ENCODE peak calls at places on chromosomes 16 and 17, in eight cellular contexts. S is fibroblast of mammary gland, E is psoas muscle, Y is amniotic stem cell, U is erythroblast, W is adrenal gland, P is ureter, Z is fibroblast of lung. G is an unnamed sample.

GRCh38 chr16:81036751-81037350 is 1.2 kb downstream of the ATMIN start:
- DNase-seq in Z (no peak), P (no peak), U (peak), Y (no peak), W (no peak), S (peak), E (no peak), G (no peak)

GRCh38 chr17:82267575-82268379 is 5.7 kb downstream of the CSNK1D start:
- DNase-seq in E (peak), Z (peak), Y (peak), P (peak), S (peak), W (peak), U (peak), G (no peak)

GRCh38 chr17:50027639-50028206 is 28.2 kb upstream of the ITGA3 start:
- DNase-seq in S (peak), Y (peak), E (peak), Z (peak), U (no peak), P (peak), W (peak), G (no peak)

GRCh38 chr16:9235837-9236236 is 144.4 kb downstream of the HAPSTR1 start:
- DNase-seq in U (no peak), S (no peak), W (no peak), E (no peak), P (no peak), Y (no peak), Z (no peak), G (no peak)

GRCh38 chr16:20291807-20292206 is 35.5 kb downstream of the GP2 start:
- DNase-seq in S (no peak), W (no peak), P (no peak), Y (no peak), U (no peak), Z (no peak), E (no peak), G (no peak)

GRCh38 chr17:19769946-19770652 is 22.0 kb upstream of the ALDH3A1 start:
- DNase-seq in P (no peak), Y (peak), U (no peak), S (peak), W (no peak), Z (no peak), E (no peak), G (no peak)

GRCh38 chr17:41263212-41263611 is 2.0 kb upstream of the KRTAP9-6 start:
- DNase-seq in Y (no peak), P (no peak), Z (no peak), U (no peak), W (no peak), S (no peak), E (no peak), G (no peak)

GRCh38 chr16:85151603-85152413 is 39.5 kb upstream of the CIBAR2 start:
- DNase-seq in U (no peak), E (peak), W (peak), S (peak), Z (peak), Y (peak), P (peak), G (no peak)

GRCh38 chr17:57541472-57542394 is 203.4 kb downstream of the CCDC182 start:
- DNase-seq in Y (no peak), U (no peak), E (peak), Z (peak), P (peak), S (no peak), W (peak), G (no peak)

GRCh38 chr17:79925242-79925957 is 86.2 kb upstream of the CBX4 start:
- DNase-seq in E (peak), U (peak), Z (peak), S (no peak), P (peak), Y (no peak), W (peak), G (no peak)

GRCh38 chr17:9488556-9488955 is 87.1 kb downstream of the STX8 start:
- DNase-seq in S (peak), P (no peak), Y (no peak), Z (no peak), W (no peak), U (no peak), E (no peak), G (no peak)

GRCh38 chr16:4799171-4799855 is 3.1 kb downstream of the ROGDI start:
- DNase-seq in Z (no peak), P (no peak), S (no peak), Y (no peak), W (no peak), U (no peak), E (no peak), G (no peak)

GRCh38 chr17:17398928-17399926 is 77.6 kb upstream of the MED9 start:
- DNase-seq in W (no peak), U (no peak), S (peak), E (peak), Z (no peak), P (no peak), Y (no peak), G (no peak)